ENCODE peak calls at places on chromosomes 6 and 20, in nine cellular contexts. J, P, E, N, X, K, C, G and R are unnamed samples.
A peak's percentile ranks its signal among the peaks of the same experiment; 100 is the strongest.

GRCh38 chr20:48743807-48744206 is 84.0 kb downstream of the PREX1 start:
- DNase-seq in J (no peak), P (no peak), E (no peak), N (no peak), X (no peak), K (no peak), C (no peak), G (no peak), R (no peak)

GRCh38 chr6:162973141-162973872 is 245.5 kb downstream of the PACRG start:
- DNase-seq in J (no peak), P (no peak), E (no peak), N (no peak), X (no peak), K (no peak), C (no peak), G (no peak), R (no peak)

GRCh38 chr6:4402477-4402976 is 267.2 kb upstream of the ECI2 start:
- DNase-seq in J (no peak), P (no peak), E (no peak), N (no peak), X (peak; percentile 45), K (peak; percentile 79), C (no peak), G (peak; percentile 17), R (peak; percentile 24)

GRCh38 chr6:34792605-34793500 is 970 bp downstream of the BLTP3A start:
- DNase-seq in J (peak; percentile 40), P (no peak), E (peak; percentile 22), N (peak; percentile 29), X (peak; percentile 42), K (peak; percentile 56), C (peak; percentile 20), G (peak; percentile 36), R (peak; percentile 29)

GRCh38 chr6:21935561-21936028 is 342.0 kb downstream of the SOX4 start:
- DNase-seq in J (peak; percentile 55), P (no peak), E (no peak), N (no peak), X (peak; percentile 67), K (peak; percentile 14), C (no peak), G (peak; percentile 50), R (no peak)

GRCh38 chr20:49668181-49668877 is 45.3 kb downstream of the B4GALT5 start:
- DNase-seq in J (peak; percentile 61), P (no peak), E (no peak), N (no peak), X (peak; percentile 91), K (no peak), C (no peak), G (no peak), R (no peak)

GRCh38 chr6:170205534-170206316 is 85.2 kb downstream of the DLL1 start:
- DNase-seq in J (peak; percentile 19), P (no peak), E (no peak), N (peak; percentile 1), X (peak; percentile 7), K (no peak), C (peak; percentile 5), G (no peak), R (no peak)

GRCh38 chr20:62772994-62773858 is 23.0 kb upstream of the MRGBP start:
- DNase-seq in J (no peak), P (no peak), E (no peak), N (no peak), X (no peak), K (peak; percentile 68), C (no peak), G (peak; percentile 80), R (no peak)

GRCh38 chr6:36685926-36686667 is 7.6 kb downstream of the CDKN1A start:
- DNase-seq in J (peak; percentile 1), P (no peak), E (no peak), N (peak; percentile 43), X (no peak), K (peak; percentile 41), C (no peak), G (no peak), R (no peak)

GRCh38 chr6:8027965-8028651 is 36.1 kb downstream of the BLOC1S5 start:
- DNase-seq in J (no peak), P (no peak), E (no peak), N (no peak), X (no peak), K (no peak), C (no peak), G (no peak), R (no peak)

GRCh38 chr6:39018103-39018502 is 30.5 kb upstream of the GLP1R start:
- DNase-seq in J (peak; percentile 29), P (no peak), E (no peak), N (no peak), X (no peak), K (no peak), C (no peak), G (no peak), R (no peak)

GRCh38 chr6:170244721-170245201 is 46.1 kb downstream of the DLL1 start:
- DNase-seq in J (no peak), P (no peak), E (no peak), N (no peak), X (no peak), K (no peak), C (no peak), G (no peak), R (no peak)

GRCh38 chr6:80543598-80544181 is 437.2 kb downstream of the BCKDHB start:
- DNase-seq in J (no peak), P (no peak), E (no peak), N (no peak), X (no peak), K (no peak), C (no peak), G (no peak), R (no peak)

GRCh38 chr6:11492444-11493300 is 44.9 kb upstream of the TMEM170B start:
- DNase-seq in J (no peak), P (no peak), E (no peak), N (no peak), X (no peak), K (no peak), C (no peak), G (no peak), R (no peak)

DNA sequence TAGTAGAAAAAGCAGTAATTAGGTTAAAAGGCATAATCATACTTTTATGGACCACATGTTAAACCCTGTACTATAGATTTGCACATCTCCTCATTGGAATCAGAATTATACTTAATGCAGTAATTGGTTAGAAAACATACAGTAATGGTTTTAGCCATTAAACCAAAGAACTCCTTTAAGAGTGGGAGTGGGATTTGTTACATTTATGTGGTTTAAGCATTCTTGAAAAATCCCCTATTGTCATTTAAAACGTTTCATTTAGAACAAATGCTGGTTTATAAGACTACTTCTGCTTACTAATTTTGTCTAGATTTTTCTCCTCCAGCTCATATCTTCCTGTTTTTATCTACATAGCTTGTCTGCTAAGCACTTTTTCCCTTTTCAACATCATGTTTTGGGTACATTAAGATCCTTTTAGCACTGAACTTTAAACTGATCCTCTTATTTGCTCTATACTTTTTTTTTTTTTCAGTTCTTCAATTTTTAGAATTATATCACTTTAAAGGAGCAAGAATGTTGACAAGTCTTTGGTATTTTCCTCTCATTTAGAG is 81.0 kb downstream of the SESN1 start:
- DNase-seq in J (no peak), P (no peak), E (no peak), N (no peak), X (no peak), K (no peak), C (no peak), G (no peak), R (no peak)
- H3K4me3 ChIP-seq in J (no peak overlapping the region), P (no peak overlapping the region), E (no peak overlapping the region), N (no peak overlapping the region), X (no peak overlapping the region), K (no peak overlapping the region), C (no peak overlapping the region), G (no peak overlapping the region), R (no peak overlapping the region)

GRCh38 chr6:134628154-134628553 is 310.2 kb upstream of the SGK1 start:
- DNase-seq in J (no peak), P (no peak), E (no peak), N (no peak), X (no peak), K (no peak), C (no peak), G (no peak), R (no peak)

GRCh38 chr6:134627707-134628106 is 309.8 kb upstream of the SGK1 start:
- DNase-seq in J (no peak), P (no peak), E (no peak), N (no peak), X (no peak), K (no peak), C (no peak), G (no peak), R (no peak)

GRCh38 chr6:134624781-134625180 is 306.9 kb upstream of the SGK1 start:
- DNase-seq in J (no peak), P (no peak), E (no peak), N (no peak), X (no peak), K (no peak), C (no peak), G (no peak), R (no peak)

GRCh38 chr6:134626589-134626988 is 308.7 kb upstream of the SGK1 start:
- DNase-seq in J (no peak), P (no peak), E (no peak), N (no peak), X (no peak), K (no peak), C (no peak), G (no peak), R (no peak)

GRCh38 chr6:134626131-134626530 is 308.2 kb upstream of the SGK1 start:
- DNase-seq in J (no peak), P (no peak), E (no peak), N (no peak), X (no peak), K (no peak), C (peak; percentile 49), G (no peak), R (no peak)
- TF ChIP-seq POLR2A in J (no peak), P (no peak), E (no peak), N (no peak), X (no peak), K (no peak), C (no peak), G (no peak), R (no peak)

GRCh38 chr20:30599990-30600389 is 657.5 kb upstream of the DEFB115 start:
- DNase-seq in J (no peak), P (no peak), E (no peak), N (no peak), X (no peak), K (no peak), C (no peak), G (no peak), R (no peak)
- H3K9me3 ChIP-seq in J (no peaks in the 10 kb centered on the region), P (no peaks in the 10 kb centered on the region), E (no peaks in the 10 kb centered on the region), N (no peaks in the 10 kb centered on the region), X (no peaks in the 10 kb centered on the region), K (no peaks in the 10 kb centered on the region), C (no peaks in the 10 kb centered on the region), G (no peaks in the 10 kb centered on the region), R (no peaks in the 10 kb centered on the region)

DNA sequence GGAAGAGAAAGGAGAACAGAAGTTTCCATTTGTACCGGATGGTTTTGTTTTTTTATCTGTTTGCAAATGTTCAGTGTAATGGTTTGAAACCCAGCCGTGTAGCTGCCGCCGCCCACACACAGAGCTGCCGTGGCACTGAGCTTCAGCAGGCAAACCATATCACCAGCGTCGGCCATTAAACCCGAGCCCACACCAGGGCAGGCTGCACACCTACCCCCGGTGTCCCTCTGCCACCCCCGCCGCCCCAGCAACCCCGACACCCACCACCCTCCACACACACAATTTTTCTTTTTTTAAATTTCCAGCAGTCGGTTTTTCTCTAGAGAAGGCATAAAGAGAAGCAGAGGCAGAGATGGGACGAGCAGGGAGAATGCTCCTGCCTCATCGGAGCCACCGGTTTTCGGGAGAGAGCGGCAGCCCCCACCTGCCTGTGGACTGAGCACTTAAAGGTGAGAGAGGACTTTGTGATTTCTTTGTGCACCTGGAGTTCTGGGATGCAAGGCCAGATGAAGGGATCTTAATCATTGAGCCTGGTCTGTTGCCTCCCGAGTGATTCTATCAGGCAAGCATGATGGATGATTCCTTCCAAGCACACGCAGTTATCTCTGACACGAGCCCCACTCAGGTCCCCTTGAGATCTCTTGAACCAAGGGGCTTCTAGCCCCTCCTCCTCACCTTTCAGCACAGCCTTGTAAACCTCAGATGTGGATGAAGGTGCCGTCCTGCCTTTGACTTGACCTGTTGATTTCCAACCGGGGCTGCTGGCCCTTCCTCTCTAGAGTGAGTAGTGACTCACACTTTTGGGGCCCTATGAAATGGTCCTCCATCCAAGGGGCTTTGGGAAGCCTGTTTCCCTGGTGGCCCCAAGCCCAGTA is 17.5 kb upstream of the ZNF831 start:
- DNase-seq in J (no peak), P (no peak), E (no peak), N (no peak), X (peak; percentile 42), K (no peak), C (peak; percentile 4), G (no peak), R (no peak)
- H3K4me3 ChIP-seq in J (peak overlapping the region; percentile 3), P (peak overlapping the region; percentile 35), E (no peak overlapping the region), N (no peak overlapping the region), X (no peak overlapping the region), K (no peak overlapping the region), C (peak overlapping the region; percentile 37), G (no peak overlapping the region), R (no peak overlapping the region)